ENCODE peak calls at places on chromosomes 5 and 9, in six cellular contexts. R is cardiac septum; O is stimulated activated CD4-positive, alpha-beta T cell treated with anti-CD3 and anti-CD28 coated beads, Interleukin-1b, Interleukin-23, amount 100 ng/mL, for 1 hour; V is mammary epithelial cell; C is activated CD8-positive, alpha-beta T cell treated with anti-CD3 and anti-CD28 coated beads for 36 hours; J is NCI-H774. L is an unnamed sample.

GRCh38 chr9:93081081-93081529 is 14.9 kb upstream of the CARD19 start:
- DNase-seq in R (peak; percentile 10), O (no peak), V (no peak), C (no peak), J (no peak), L (no peak)

GRCh38 chr5:95818181-95819147 is 4.1 kb downstream of the GLRX start:
- DNase-seq in R (peak; percentile 85), O (no peak), V (no peak), C (peak; percentile 65), J (no peak), L (no peak)

GRCh38 chr9:98191615-98192502 is 578 bp downstream of the CORO2A start:
- DNase-seq in R (peak; percentile 81), O (no peak), V (peak; percentile 49), C (peak; percentile 64), J (no peak), L (peak; percentile 45)

GRCh38 chr9:70534471-70534870 is 120.0 kb upstream of the KLF9 start:
- DNase-seq in R (no peak), O (no peak), V (no peak), C (no peak), J (no peak), L (no peak)

GRCh38 chr5:154312000-154312399 is 121.5 kb downstream of the GALNT10 start:
- DNase-seq in R (no peak), O (no peak), V (no peak), C (no peak), J (no peak), L (no peak)

GRCh38 chr9:120917989-120918630 is 8.5 kb downstream of the TRAF1 start:
- DNase-seq in R (no peak), O (no peak), V (no peak), C (no peak), J (no peak), L (no peak)

GRCh38 chr9:38144421-38144820 is 75.4 kb upstream of the SHB start:
- DNase-seq in R (no peak), O (no peak), V (peak; percentile 73), C (no peak), J (no peak), L (peak; percentile 47)

GRCh38 chr5:9653811-9654210 is 23.7 kb upstream of the TAS2R1 start:
- DNase-seq in R (peak; percentile 88), O (no peak), V (peak; percentile 78), C (no peak), J (no peak), L (peak; percentile 77)

GRCh38 chr5:33831041-33831440 is 60.7 kb downstream of the ADAMTS12 start:
- DNase-seq in R (no peak), O (no peak), V (no peak), C (no peak), J (no peak), L (no peak)

L was measured in bronchial epithelial cell.